ENCODE peak calls at places on chromosomes 4 and X, in six cellular contexts. R is nephron progenitor cell; K is NCI-H1417; C is osteoblast; F is activated T-cell treated with anti-CD3 and anti-CD28 coated beads, Interleukin-2, amount 50 U/mL, for 72 hours; Q is T-cell. I is an unnamed sample.

GRCh38 chrX:68698955-68699354 is 51.5 kb downstream of the STARD8 start:
- DNase-seq in R (no peak), K (no peak), C (peak), F (no peak), Q (no peak), I (no peak)

GRCh38 chrX:107935200-107935599 is 47.0 kb downstream of the TEX13B start:
- DNase-seq in R (no peak), K (no peak), C (peak), F (no peak), Q (no peak), I (no peak)

GRCh38 chr4:130336585-130337217 is 1240.7 kb downstream of the C4orf33 start:
- DNase-seq in R (no peak), K (peak), C (no peak), F (no peak), Q (no peak), I (peak)

GRCh38 chrX:109270580-109271484 is 211.1 kb downstream of the GUCY2F start:
- DNase-seq in R (no peak), K (no peak), C (no peak), F (peak), Q (no peak), I (no peak)

GRCh38 chrX:125108926-125109325 is 210.7 kb upstream of the TEX13C start:
- DNase-seq in R (no peak), K (no peak), C (peak), F (no peak), Q (no peak), I (no peak)

GRCh38 chrX:44908198-44908597 is 35.2 kb downstream of the KDM6A start:
- DNase-seq in R (no peak), K (no peak), C (peak), F (peak), Q (no peak), I (no peak)

GRCh38 chr4:33302298-33302697 is 2582.1 kb downstream of the PCDH7 start:
- DNase-seq in R (no peak), K (no peak), C (no peak), F (no peak), Q (no peak), I (no peak)

GRCh38 chr4:155639674-155640529 is 26.7 kb upstream of the GUCY1A1 start:
- DNase-seq in R (no peak), K (no peak), C (peak), F (no peak), Q (no peak), I (no peak)

GRCh38 chrX:1713296-1713695 is 98.4 kb downstream of the ASMT start:
- DNase-seq in R (no peak), K (no peak), C (no peak), F (no peak), Q (no peak), I (no peak)

GRCh38 chr4:29046166-29046565 is 1674.0 kb upstream of the PCDH7 start:
- DNase-seq in R (no peak), K (no peak), C (no peak), F (no peak), Q (no peak), I (no peak)

GRCh38 chr4:148481644-148482043 is 39.4 kb upstream of the NR3C2 start:
- DNase-seq in R (no peak), K (no peak), C (no peak), F (no peak), Q (no peak), I (no peak)

GRCh38 chr4:95318483-95318882 is 230.3 kb downstream of the UNC5C start:
- DNase-seq in R (no peak), K (no peak), C (no peak), F (no peak), Q (no peak), I (no peak)

GRCh38 chr4:94484818-94485217 is 33.1 kb downstream of the PDLIM5 start:
- DNase-seq in R (no peak), K (no peak), C (no peak), F (no peak), Q (no peak), I (no peak)

GRCh38 chr4:113056318-113056717 is 6.9 kb downstream of the ANK2 start:
- DNase-seq in R (no peak), K (no peak), C (no peak), F (no peak), Q (no peak), I (no peak)

GRCh38 chrX:108347800-108348199 is 90.4 kb downstream of the COL4A6 start:
- DNase-seq in R (peak), K (peak), C (no peak), F (no peak), Q (no peak), I (peak)

GRCh38 chrX:110258552-110258951 is 59.3 kb downstream of the AMMECR1 start:
- DNase-seq in R (no peak), K (no peak), C (peak), F (no peak), Q (no peak), I (no peak)

GRCh38 chrX:154436597-154437397 is at the start of gene GDI1:
- DNase-seq in R (peak), K (peak), C (peak), F (peak), Q (peak), I (peak)

GRCh38 chr4:7382634-7383014 is 52.1 kb downstream of the PSAPL1 start:
- DNase-seq in R (no peak), K (no peak), C (no peak), F (no peak), Q (no peak), I (no peak)

GRCh38 chr4:2767046-2767704 is 11.0 kb upstream of the TNIP2 start:
- DNase-seq in R (no peak), K (no peak), C (peak), F (no peak), Q (no peak), I (no peak)

GRCh38 chrX:120840826-120841225 is 34.8 kb downstream of the CT47B1 start:
- DNase-seq in R (no peak), K (no peak), C (no peak), F (no peak), Q (no peak), I (peak)

GRCh38 chr4:86991998-86992397 is 57.2 kb downstream of the AFF1 start:
- DNase-seq in R (no peak), K (peak), C (no peak), F (no peak), Q (no peak), I (no peak)

GRCh38 chr4:1178300-1179088 is 6.1 kb upstream of the SPON2 start:
- DNase-seq in R (no peak), K (no peak), C (peak), F (no peak), Q (no peak), I (no peak)

GRCh38 chrX:48831909-48832291 is 3.5 kb downstream of the PCSK1N start:
- DNase-seq in R (peak), K (no peak), C (peak), F (no peak), Q (no peak), I (peak)

GRCh38 chr4:163195247-163195765 is 28.6 kb upstream of the NAF1 start:
- DNase-seq in R (no peak), K (no peak), C (no peak), F (no peak), Q (no peak), I (no peak)

GRCh38 chrX:124605518-124605917 is 259.2 kb downstream of the SH2D1A start:
- DNase-seq in R (no peak), K (no peak), C (no peak), F (no peak), Q (no peak), I (no peak)

GRCh38 chrX:71941771-71942170 is 31.1 kb downstream of the NHSL2 start:
- DNase-seq in R (no peak), K (no peak), C (no peak), F (no peak), Q (no peak), I (peak)

GRCh38 chr4:153643406-153644016 is 40.6 kb upstream of the TLR2 start:
- DNase-seq in R (no peak), K (peak), C (peak), F (no peak), Q (peak), I (peak)

GRCh38 chrX:131762802-131763234 is 218.9 kb downstream of the OR13H1 start:
- DNase-seq in R (no peak), K (peak), C (no peak), F (peak), Q (no peak), I (peak)

GRCh38 chr4:177673980-177674504 is 231.8 kb upstream of the AGA start:
- DNase-seq in R (no peak), K (no peak), C (no peak), F (no peak), Q (no peak), I (peak)

GRCh38 chrX:155966876-155967275 is 30.6 kb upstream of the IL9R start:
- DNase-seq in R (peak), K (no peak), C (peak), F (peak), Q (peak), I (peak)

GRCh38 chr4:108351806-108352205 is 183.1 kb upstream of the LEF1 start:
- DNase-seq in R (no peak), K (no peak), C (no peak), F (no peak), Q (no peak), I (no peak)

GRCh38 chr4:89337678-89338077 is 30.1 kb upstream of the GPRIN3 start:
- DNase-seq in R (no peak), K (no peak), C (no peak), F (no peak), Q (no peak), I (no peak)

I was measured in iPS-NIHi11.